ENCODE peak calls at places on chromosomes 16 and 17, in eight cellular contexts. M, J, D, Z, U, W, S and O are unnamed samples.

GRCh38 chr17:82888583-82889495 is 49.0 kb upstream of the ZNF750 start:
- DNase-seq in D (no peak), J (peak; percentile 92), Z (no peak), S (peak; percentile 43), W (no peak), U (no peak), M (no peak), O (no peak)

GRCh38 chr17:21370430-21370829 is 5.7 kb upstream of the KCNJ12 start:
- DNase-seq in M (peak; percentile 51), Z (peak; percentile 8), S (no peak), U (peak; percentile 89), W (peak; percentile 18), D (peak; percentile 66), J (no peak), O (no peak)

GRCh38 chr16:69131167-69131748 is 1.1 kb downstream of the CHTF8 start:
- DNase-seq in W (peak; percentile 69), U (peak; percentile 68), S (peak; percentile 24), D (no peak), J (no peak), M (peak; percentile 35), Z (peak; percentile 40), O (no peak)

GRCh38 chr16:88533381-88533831 is 36.8 kb upstream of the ZC3H18 start:
- DNase-seq in J (peak; percentile 34), U (peak; percentile 80), M (peak; percentile 75), Z (peak; percentile 50), D (no peak), W (no peak), S (no peak), O (no peak)

GRCh38 chr16:85928411-85928820 is 29.5 kb downstream of the IRF8 start:
- DNase-seq in M (peak; percentile 64), U (no peak), J (no peak), Z (peak; percentile 56), S (no peak), W (no peak), D (no peak), O (no peak)

GRCh38 chr16:59412275-59412841 is 678.2 kb upstream of the GOT2 start:
- DNase-seq in J (no peak), S (peak; percentile 4), W (no peak), D (no peak), Z (peak; percentile 30), U (no peak), M (no peak), O (no peak)

GRCh38 chr16:23907903-23908302 is 72.1 kb downstream of the PRKCB start:
- DNase-seq in Z (no peak), J (no peak), D (no peak), M (no peak), W (no peak), U (no peak), S (no peak), O (no peak)

GRCh38 chr16:27444470-27444869 is 42.5 kb downstream of the IL21R start:
- DNase-seq in S (no peak), D (no peak), U (peak; percentile 17), Z (no peak), W (no peak), J (no peak), M (no peak), O (no peak)

GRCh38 chr17:17416400-17417360 is 60.1 kb upstream of the MED9 start:
- DNase-seq in W (no peak), M (no peak), J (no peak), U (peak; percentile 45), D (no peak), S (peak; percentile 21), Z (peak; percentile 68), O (no peak)

GRCh38 chr17:82961366-82962162 is 117.8 kb upstream of the METRNL start:
- DNase-seq in S (no peak), U (no peak), J (peak; percentile 16), W (no peak), M (peak; percentile 27), D (no peak), Z (no peak), O (no peak)

GRCh38 chr17:32123782-32124181 is 18.5 kb upstream of the RHOT1 start:
- DNase-seq in J (no peak), S (no peak), U (no peak), D (no peak), W (no peak), M (no peak), Z (peak; percentile 29), O (no peak)

GRCh38 chr17:66146394-66146793 is 45.5 kb downstream of the CEP112 start:
- DNase-seq in J (no peak), D (no peak), W (no peak), S (no peak), U (no peak), M (no peak), Z (no peak), O (no peak)

DNA sequence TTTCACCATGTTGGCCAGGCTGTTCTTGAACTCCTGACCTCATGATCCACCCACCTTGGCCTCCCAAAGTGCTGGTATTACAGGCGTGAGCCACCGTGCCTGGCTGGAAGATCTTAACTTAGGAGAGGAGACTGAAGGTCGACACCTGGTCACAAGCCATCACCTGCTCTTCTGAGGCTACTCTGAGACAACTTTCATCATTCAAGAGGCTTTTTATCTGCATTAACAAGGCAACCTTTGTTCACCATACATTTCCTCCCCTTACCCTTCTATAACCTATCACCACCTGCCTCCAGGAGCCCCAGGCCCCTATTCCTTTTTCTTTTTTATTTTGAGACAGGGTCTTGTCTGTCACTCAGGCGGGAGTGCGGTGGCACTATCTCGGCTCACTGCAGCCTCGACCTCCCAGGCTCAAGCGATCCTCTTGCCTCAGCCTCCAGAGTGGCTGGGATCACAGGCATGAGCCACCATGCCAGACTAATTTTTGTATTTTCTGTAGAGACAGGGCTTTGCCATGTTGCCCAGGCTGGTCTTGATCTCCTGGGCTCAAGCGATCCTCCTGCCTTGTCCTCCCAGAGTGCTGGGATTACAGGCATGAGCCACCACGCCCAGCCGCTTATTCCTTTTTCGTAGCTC is 6.2 kb downstream of the LITAF start:
- DNase-seq in Z (no peak), J (no peak), U (no peak), M (peak; percentile 25), S (no peak), D (no peak), W (no peak), O (no peak)
- H3K4me1 ChIP-seq in Z (peaks cover 6% of the 10 kb centered on the region), J (no peaks in the 10 kb centered on the region), U (peaks cover 3% of the 10 kb centered on the region), M (peaks cover 9% of the 10 kb centered on the region), S (peaks cover 22% of the 10 kb centered on the region), D (no peaks in the 10 kb centered on the region), W (peaks cover 56% of the 10 kb centered on the region), O (peaks cover 19% of the 10 kb centered on the region)

GRCh38 chr17:4174556-4174955 is 31.6 kb downstream of the CYB5D2 start:
- DNase-seq in J (no peak), Z (no peak), D (no peak), W (no peak), M (no peak), U (no peak), S (no peak), O (no peak)

GRCh38 chr17:4173771-4174170 is 30.8 kb downstream of the CYB5D2 start:
- DNase-seq in Z (no peak), J (no peak), U (no peak), S (no peak), W (no peak), M (no peak), D (no peak), O (no peak)

GRCh38 chr17:4176803-4177472 is 33.9 kb downstream of the CYB5D2 start:
- DNase-seq in S (no peak), Z (no peak), D (no peak), J (no peak), W (no peak), U (no peak), M (no peak), O (no peak)

GRCh38 chr17:4177732-4178131 is 34.7 kb downstream of the CYB5D2 start:
- DNase-seq in J (no peak), D (no peak), U (no peak), M (peak; percentile 26), Z (no peak), W (no peak), S (no peak), O (no peak)

DNA sequence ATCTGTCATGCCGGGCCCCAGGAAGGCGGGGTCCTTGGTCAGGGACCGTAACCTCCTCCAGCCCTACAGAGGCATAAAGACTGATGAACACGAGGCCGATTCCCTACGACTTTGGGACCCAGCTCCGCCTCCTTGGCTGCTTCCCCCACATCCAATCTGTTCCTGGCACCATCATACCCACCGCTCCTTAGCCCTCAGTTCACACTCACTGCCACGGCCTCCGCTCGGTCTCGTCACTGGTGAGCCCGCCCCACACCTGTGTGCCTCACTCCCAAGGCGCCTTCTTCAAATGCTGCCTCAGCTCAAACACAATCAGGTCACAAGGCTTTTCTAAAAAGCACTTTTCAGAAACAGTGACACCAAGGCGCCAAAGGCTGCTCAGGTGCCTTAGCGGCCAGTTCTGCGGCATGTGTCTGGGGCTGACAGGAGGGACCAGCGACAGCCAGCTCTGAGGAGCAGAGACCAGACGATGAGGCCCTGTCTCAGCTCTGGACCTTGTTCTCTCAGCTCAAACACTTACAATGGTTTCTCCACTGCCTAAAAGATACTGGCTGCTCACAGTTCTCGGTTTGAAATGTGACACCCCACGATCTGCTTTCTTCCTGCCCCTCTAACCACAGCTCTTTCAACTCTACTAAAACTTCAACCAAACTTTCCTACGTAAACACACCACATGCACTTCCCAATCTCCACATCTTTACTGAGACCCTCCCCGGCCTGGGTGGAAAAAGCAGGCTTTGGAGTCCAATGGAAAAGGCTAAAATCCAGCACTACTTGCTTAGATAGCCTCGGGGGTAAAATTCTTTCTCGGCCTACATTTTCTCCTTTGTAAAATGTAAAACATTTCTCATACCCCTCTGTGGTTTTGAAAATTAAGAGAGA is 33.2 kb downstream of the CYB5D2 start:
- DNase-seq in U (no peak), W (no peak), J (no peak), D (no peak), M (no peak), Z (peak; percentile 37), S (no peak), O (no peak)
- H3K4me3 ChIP-seq in U (no peak overlapping the region), W (no peak overlapping the region), J (no peak overlapping the region), D (no peak overlapping the region), M (no peak overlapping the region), Z (no peak overlapping the region), S (no peak overlapping the region), O (no peak overlapping the region)

GRCh38 chr17:44014133-44014436 is 678 bp downstream of the TMEM101 start:
- DNase-seq in W (no peak), S (no peak), D (no peak), M (no peak), U (no peak), J (no peak), Z (no peak), O (no peak)
- TF ChIP-seq CTCF in W (no peak), S (no peak), D (no peak), M (no peak), U (no peak), J (no peak), Z (no peak), O (no peak)

GRCh38 chr17:57943140-57943539 is 12.1 kb downstream of the CUEDC1 start:
- DNase-seq in W (no peak), S (no peak), U (no peak), M (no peak), J (no peak), D (no peak), Z (no peak), O (no peak)

GRCh38 chr17:57940217-57940616 is 15.0 kb downstream of the CUEDC1 start:
- DNase-seq in U (peak; percentile 80), J (no peak), S (no peak), D (no peak), Z (no peak), W (no peak), M (no peak), O (no peak)

GRCh38 chr17:57939797-57940196 is 15.4 kb downstream of the CUEDC1 start:
- DNase-seq in J (no peak), S (no peak), U (no peak), M (no peak), Z (no peak), D (no peak), W (peak; percentile 95), O (no peak)

GRCh38 chr17:57940653-57941329 is 14.4 kb downstream of the CUEDC1 start:
- DNase-seq in W (peak; percentile 21), J (peak; percentile 56), S (no peak), D (no peak), M (no peak), U (no peak), Z (no peak), O (no peak)

GRCh38 chr17:57941384-57942370 is 13.5 kb downstream of the CUEDC1 start:
- DNase-seq in J (no peak), S (no peak), D (no peak), W (no peak), M (no peak), U (no peak), Z (no peak), O (no peak)
- H3K4me1 ChIP-seq in J (peaks cover 18% of the 10 kb centered on the region), S (peaks cover 16% of the 10 kb centered on the region), D (no peaks in the 10 kb centered on the region), W (peaks cover 40% of the 10 kb centered on the region), M (no peaks in the 10 kb centered on the region), U (no peaks in the 10 kb centered on the region), Z (peaks cover 26% of the 10 kb centered on the region), O (peaks cover 22% of the 10 kb centered on the region)